ENCODE peak calls at places on chromosome 10, in eight cellular contexts. C is colonic mucosa; Y is CD4-positive, alpha-beta T cell; P is MM.1S; K is cardiac fibroblast; X is H9; T is heart right ventricle; U is lower lobe of right lung. D is an unnamed sample.

GRCh38 chr10:30436200-30436599 is 2.2 kb downstream of the MAP3K8 start:
- DNase-seq in C (peak; percentile 49), Y (no peak), P (peak; percentile 63), K (peak; percentile 84), X (peak; percentile 67), T (no peak), U (no peak), D (peak; percentile 34)

GRCh38 chr10:14822879-14823755 is 14.7 kb downstream of the CDNF start:
- DNase-seq in C (peak; percentile 34), Y (peak; percentile 15), P (peak; percentile 68), K (peak; percentile 63), X (no peak), T (no peak), U (no peak), D (peak; percentile 31)

GRCh38 chr10:32039745-32040144 is 16.5 kb downstream of the KIF5B start:
- DNase-seq in C (no peak), Y (no peak), P (no peak), K (no peak), X (no peak), T (no peak), U (no peak), D (no peak)

GRCh38 chr10:31961264-31961663 is 32.6 kb upstream of the ARHGAP12 start:
- DNase-seq in C (peak; percentile 47), Y (no peak), P (no peak), K (no peak), X (no peak), T (no peak), U (no peak), D (peak; percentile 32)

GRCh38 chr10:63003816-63004453 is 129.2 kb upstream of the NRBF2 start:
- DNase-seq in C (no peak), Y (no peak), P (no peak), K (peak; percentile 26), X (no peak), T (no peak), U (no peak), D (no peak)

GRCh38 chr10:93357680-93358079 is 124.5 kb downstream of the MYOF start:
- DNase-seq in C (no peak), Y (no peak), P (peak; percentile 51), K (peak; percentile 43), X (peak; percentile 50), T (no peak), U (no peak), D (no peak)

GRCh38 chr10:132526676-132527075 is 10.9 kb upstream of the INPP5A start:
- DNase-seq in C (no peak), Y (no peak), P (no peak), K (peak; percentile 59), X (no peak), T (no peak), U (peak; percentile 17), D (no peak)

GRCh38 chr10:42959833-42960232 is 117.0 kb upstream of the RET start:
- DNase-seq in C (no peak), Y (no peak), P (no peak), K (no peak), X (no peak), T (no peak), U (peak; percentile 10), D (peak; percentile 22)

GRCh38 chr10:26815500-26815899 is 45.3 kb downstream of the ABI1 start:
- DNase-seq in C (no peak), Y (no peak), P (no peak), K (no peak), X (no peak), T (no peak), U (no peak), D (no peak)

GRCh38 chr10:129853236-129853946 is 110.7 kb downstream of the EBF3 start:
- DNase-seq in C (no peak), Y (no peak), P (no peak), K (peak; percentile 45), X (no peak), T (no peak), U (no peak), D (no peak)

GRCh38 chr10:92239600-92240288 is 51.1 kb downstream of the CPEB3 start:
- DNase-seq in C (peak; percentile 44), Y (no peak), P (no peak), K (peak; percentile 31), X (peak; percentile 41), T (peak; percentile 61), U (peak; percentile 64), D (peak; percentile 47)

GRCh38 chr10:18104223-18104872 is 35.9 kb upstream of the CACNB2 start:
- DNase-seq in C (peak; percentile 64), Y (no peak), P (peak; percentile 28), K (peak; percentile 64), X (peak; percentile 36), T (peak; percentile 30), U (peak; percentile 54), D (peak; percentile 43)

GRCh38 chr10:36263871-36264270 is 621.8 kb upstream of the FZD8 start:
- DNase-seq in C (no peak), Y (no peak), P (no peak), K (peak; percentile 50), X (no peak), T (no peak), U (no peak), D (no peak)

GRCh38 chr10:61835069-61835908 is 66.2 kb upstream of the ARID5B start:
- DNase-seq in C (no peak), Y (no peak), P (peak; percentile 49), K (peak; percentile 92), X (peak; percentile 46), T (no peak), U (no peak), D (peak; percentile 29)

DNA sequence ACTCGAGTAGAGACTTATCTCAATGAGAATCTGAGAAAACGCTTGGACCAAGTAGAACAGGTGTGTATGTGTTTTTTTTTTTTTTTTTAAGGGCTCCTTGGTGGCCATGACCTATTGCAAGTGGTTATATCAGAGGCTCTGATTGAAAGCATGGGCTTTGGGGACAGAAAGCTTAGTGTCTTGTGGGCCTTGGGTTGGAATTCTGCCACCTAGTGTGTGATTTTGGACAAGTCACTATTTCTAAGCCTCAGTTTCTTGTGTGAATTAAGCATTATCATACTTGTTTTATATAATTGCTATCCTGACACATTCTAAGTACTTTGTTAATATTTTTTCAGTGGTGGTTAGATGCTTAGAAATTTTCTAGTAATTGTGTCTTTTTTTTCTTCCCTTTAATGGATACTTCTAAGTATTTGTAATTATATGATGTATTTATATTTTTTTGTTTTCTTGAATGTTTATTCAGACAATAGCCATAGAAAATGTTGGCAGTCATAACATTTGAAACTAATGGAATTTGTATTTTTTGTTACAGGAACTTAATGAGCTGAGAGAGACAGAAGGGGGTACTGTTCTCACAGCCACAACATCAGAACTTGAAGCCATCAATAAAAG is 33.1 kb downstream of the SMC3 start:
- DNase-seq in C (no peak), Y (no peak), P (peak; percentile 79), K (peak; percentile 76), X (peak; percentile 45), T (no peak), U (no peak), D (no peak)
- TF ChIP-seq CTCF in C (peak; percentile 24), Y (peak; percentile 46), P (peak; percentile 62), K (peak; percentile 56), X (peak; percentile 76), T (peak; percentile 50), U (peak; percentile 46), D (no peak)

GRCh38 chr10:124602121-124602561 is 140.5 kb downstream of the LHPP start:
- DNase-seq in C (no peak), Y (no peak), P (no peak), K (no peak), X (no peak), T (peak; percentile 11), U (no peak), D (no peak)
- TF ChIP-seq CTCF in C (no peak), Y (no peak), P (no peak), K (no peak), X (no peak), T (no peak), U (no peak), D (no peak)

DNA sequence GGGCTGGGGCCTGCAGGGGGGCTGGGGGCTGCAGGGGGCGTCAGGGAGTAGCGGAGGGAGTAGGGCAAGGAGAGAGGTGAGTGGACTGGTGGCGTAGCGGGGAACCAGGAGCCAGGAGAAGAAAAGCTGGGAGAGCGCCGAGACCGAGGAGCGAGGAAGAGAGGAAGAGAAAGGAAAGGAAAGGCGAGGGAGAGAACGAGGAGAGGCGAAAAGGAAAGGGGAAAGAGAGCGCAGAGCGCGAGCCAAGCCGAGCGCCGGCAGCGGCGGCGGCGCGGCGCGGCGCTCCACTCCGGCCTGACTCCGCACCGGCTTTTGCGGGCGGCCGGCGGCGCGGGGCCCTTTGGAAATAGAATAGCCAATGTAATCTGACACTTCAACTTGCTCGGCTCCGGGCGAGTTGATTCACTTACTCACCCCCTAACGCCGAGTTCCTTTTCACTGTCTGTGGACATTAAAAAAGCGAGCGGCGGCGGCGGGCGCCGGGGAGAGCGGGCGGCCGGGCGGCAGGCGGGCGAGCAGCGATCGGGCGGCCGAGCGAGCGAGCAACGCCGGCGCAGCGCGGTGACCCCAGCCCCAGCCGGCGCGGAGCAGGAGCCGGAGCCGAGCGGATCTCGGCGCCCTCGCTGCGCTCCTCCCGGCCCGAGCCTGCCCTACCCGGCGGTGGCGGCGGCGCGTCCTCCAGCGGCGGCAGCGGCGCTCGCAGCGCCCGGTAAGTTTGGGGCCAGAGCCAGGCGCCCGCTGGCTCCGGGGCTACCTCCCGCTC is at the start of gene ZMIZ1:
- DNase-seq in C (peak; percentile 90), Y (peak; percentile 72), P (peak; percentile 89), K (peak; percentile 95), X (peak; percentile 89), T (peak; percentile 87), U (peak; percentile 91), D (peak; percentile 92)
- TF ChIP-seq CTCF in C (no peak), Y (no peak), P (peak; percentile 18), K (no peak), X (peak; percentile 26), T (peak; percentile 54), U (no peak), D (no peak)

DNA sequence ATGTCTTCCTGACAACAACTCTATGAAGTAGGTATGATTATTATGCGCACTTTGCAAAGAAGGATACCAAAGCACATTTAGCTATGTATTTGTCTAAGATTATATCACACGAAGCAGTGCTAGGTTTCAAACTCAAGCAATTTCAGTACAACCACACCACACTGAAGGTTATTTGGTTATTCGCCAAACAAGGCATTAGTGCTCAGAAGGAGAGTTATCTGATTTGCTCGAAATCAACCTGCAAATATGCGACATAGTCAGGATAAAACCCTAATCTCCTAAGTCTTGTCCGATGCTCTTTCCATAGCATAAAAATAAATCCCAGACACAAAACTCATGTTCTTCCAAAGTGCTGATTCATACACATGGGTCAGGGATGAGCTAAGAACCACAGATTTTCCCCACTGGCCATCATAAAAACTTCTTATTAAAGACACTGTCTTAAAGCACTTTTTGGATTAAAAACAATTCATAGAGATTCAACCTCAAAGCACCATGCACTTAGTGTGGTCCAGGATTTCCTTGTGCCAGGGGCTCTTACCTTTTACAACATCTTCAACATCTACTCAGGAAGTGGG is 1288.1 kb upstream of the SORCS1 start:
- DNase-seq in C (no peak), Y (no peak), P (no peak), K (no peak), X (no peak), T (no peak), U (no peak), D (no peak)
- TF ChIP-seq CTCF in C (no peak), Y (no peak), P (no peak), K (no peak), X (no peak), T (no peak), U (no peak), D (no peak)

D was measured in stomach.